ENCODE peak calls at places on chromosomes 11 and 22, in nine cellular contexts. N, L, Y, C, O, V, P, J and Z are unnamed samples.

GRCh38 chr11:121446752-121447156 is 5.4 kb upstream of the SORL1 start:
- DNase-seq in V (no peak), C (no peak), J (no peak), Y (peak), N (no peak), L (no peak), O (peak), P (no peak), Z (no peak)

GRCh38 chr11:5297671-5298070 is 4.1 kb downstream of the OR51B4 start:
- DNase-seq in V (no peak), N (no peak), P (no peak), Y (no peak), C (no peak), L (no peak), J (no peak), O (no peak), Z (no peak)

GRCh38 chr11:10329935-10330334 is 25.1 kb downstream of the ADM start:
- DNase-seq in Y (no peak), V (no peak), J (no peak), O (no peak), C (no peak), L (no peak), N (no peak), P (no peak), Z (no peak)

GRCh38 chr11:100671471-100671870 is 15.6 kb upstream of the ARHGAP42 start:
- DNase-seq in J (no peak), P (no peak), V (no peak), C (no peak), L (no peak), N (no peak), Y (no peak), O (peak), Z (no peak)

GRCh38 chr11:132346558-132347148 is 976.2 kb downstream of the NTM start:
- DNase-seq in O (no peak), V (no peak), C (no peak), L (no peak), P (no peak), J (no peak), N (no peak), Y (no peak), Z (no peak)

GRCh38 chr11:75031224-75031753 is 42.6 kb downstream of the NEU3 start:
- DNase-seq in C (no peak), L (no peak), N (no peak), Y (no peak), O (peak), V (no peak), J (no peak), P (no peak), Z (no peak)

GRCh38 chr11:111582881-111583280 is 19.4 kb upstream of the SIK2 start:
- DNase-seq in Y (no peak), N (no peak), C (no peak), O (no peak), J (no peak), P (no peak), V (no peak), L (no peak), Z (no peak)

GRCh38 chr11:119218141-119218878 is 12.2 kb downstream of the CBL start:
- DNase-seq in P (no peak), J (peak), N (no peak), L (no peak), O (no peak), V (no peak), C (peak), Y (no peak), Z (no peak)

GRCh38 chr11:4748435-4748834 is 21.3 kb downstream of the OR51F1 start:
- DNase-seq in C (no peak), O (no peak), V (no peak), P (no peak), Y (no peak), J (no peak), L (no peak), N (no peak), Z (no peak)

GRCh38 chr22:31313366-31314147 is 21.3 kb upstream of the PIK3IP1 start:
- DNase-seq in V (peak), Y (peak), P (no peak), L (no peak), C (peak), O (peak), N (peak), J (no peak), Z (peak)
- TF ChIP-seq POLR2AphosphoS5 in V (peak), Y (no peak), P (no peak), L (no peak), C (no peak), O (no peak), N (peak), J (no peak), Z (peak)

DNA sequence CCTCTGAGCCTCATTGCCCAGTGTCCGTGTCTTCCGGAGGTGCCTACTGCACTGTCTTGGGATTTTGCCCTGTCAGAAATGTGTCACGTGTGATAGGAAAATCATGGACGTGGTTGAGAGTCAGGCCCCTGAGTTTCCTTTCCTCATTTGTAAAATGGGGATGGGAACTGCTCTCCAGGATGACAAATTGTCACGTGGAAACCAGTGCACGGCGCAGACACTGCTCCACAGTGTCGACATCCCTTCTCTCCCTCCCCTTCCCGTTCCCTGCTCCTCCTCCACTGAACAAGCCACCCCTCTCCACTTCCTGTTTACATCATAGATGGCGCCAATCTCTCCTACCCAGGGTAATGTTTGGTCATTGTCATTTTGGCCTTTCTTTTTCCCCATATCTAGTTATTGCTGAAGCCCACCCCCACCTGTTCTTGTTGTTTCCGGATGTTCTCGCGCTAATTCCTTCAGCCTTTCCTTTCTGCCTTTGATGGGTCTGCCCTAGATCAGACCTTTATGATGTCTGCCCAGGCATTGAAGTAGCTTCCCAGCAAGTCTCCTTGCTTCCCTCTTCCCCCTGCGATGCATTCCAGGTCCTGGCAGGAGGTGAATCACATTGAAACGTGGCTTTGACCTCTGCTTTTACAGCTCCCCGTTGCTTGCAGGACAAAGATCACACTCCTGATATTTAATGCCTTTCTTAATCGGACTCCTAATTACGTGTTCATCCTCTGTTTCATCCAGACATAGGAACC is 91.8 kb downstream of the TBC1D22A start:
- DNase-seq in J (no peak), O (no peak), Y (peak), P (peak), C (no peak), L (no peak), N (peak), V (no peak), Z (no peak)
- TF ChIP-seq POLR2AphosphoS5 in J (no peak), O (no peak), Y (no peak), P (peak), C (no peak), L (no peak), N (no peak), V (peak), Z (no peak)

DNA sequence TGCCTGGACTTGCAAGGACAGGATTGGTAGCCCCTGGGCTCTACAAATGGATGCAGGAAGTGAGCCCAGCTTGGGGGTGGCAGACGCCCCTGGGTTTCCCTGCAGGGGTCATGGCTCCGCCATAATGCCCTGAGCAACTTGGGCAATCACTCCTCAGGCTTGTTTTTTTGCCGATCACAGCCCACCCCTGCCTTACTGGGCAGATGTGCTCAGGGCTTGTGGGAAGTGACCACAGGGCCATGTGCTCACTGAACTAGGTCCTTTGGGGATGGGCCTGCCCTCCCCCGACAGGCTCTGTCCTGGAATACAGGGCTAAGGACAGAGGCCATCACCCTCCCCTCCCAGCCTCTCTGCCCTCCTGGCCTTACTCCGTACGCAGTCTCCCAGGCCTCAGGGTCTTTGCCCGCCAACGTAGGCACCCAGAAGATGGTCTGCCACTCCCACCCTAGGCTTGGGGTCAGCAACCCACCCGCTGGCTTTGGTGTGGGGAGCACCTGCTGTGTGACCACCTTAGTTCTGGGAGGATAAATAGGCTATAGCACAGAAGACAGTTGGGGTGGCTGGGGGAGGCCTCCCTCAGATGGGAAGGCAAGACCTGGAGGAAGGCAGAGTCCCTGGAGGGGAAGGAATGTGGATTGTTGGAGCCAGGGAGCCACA is 3.8 kb downstream of the RPLP2 start:
- DNase-seq in J (no peak), C (no peak), L (no peak), O (no peak), Y (no peak), V (no peak), N (no peak), P (no peak), Z (no peak)
- TF ChIP-seq POLR2AphosphoS5 in J (peak), C (peak), L (peak), O (peak), Y (no peak), V (no peak), N (no peak), P (peak), Z (no peak)

GRCh38 chr11:16280256-16280682 is 76.1 kb downstream of the SOX6 start:
- DNase-seq in L (no peak), V (no peak), J (no peak), O (no peak), N (peak), Y (no peak), C (no peak), P (no peak), Z (peak)
- TF ChIP-seq POLR2AphosphoS5 in L (no peak), V (no peak), J (no peak), O (no peak), N (no peak), Y (no peak), C (no peak), P (no peak), Z (no peak)

DNA sequence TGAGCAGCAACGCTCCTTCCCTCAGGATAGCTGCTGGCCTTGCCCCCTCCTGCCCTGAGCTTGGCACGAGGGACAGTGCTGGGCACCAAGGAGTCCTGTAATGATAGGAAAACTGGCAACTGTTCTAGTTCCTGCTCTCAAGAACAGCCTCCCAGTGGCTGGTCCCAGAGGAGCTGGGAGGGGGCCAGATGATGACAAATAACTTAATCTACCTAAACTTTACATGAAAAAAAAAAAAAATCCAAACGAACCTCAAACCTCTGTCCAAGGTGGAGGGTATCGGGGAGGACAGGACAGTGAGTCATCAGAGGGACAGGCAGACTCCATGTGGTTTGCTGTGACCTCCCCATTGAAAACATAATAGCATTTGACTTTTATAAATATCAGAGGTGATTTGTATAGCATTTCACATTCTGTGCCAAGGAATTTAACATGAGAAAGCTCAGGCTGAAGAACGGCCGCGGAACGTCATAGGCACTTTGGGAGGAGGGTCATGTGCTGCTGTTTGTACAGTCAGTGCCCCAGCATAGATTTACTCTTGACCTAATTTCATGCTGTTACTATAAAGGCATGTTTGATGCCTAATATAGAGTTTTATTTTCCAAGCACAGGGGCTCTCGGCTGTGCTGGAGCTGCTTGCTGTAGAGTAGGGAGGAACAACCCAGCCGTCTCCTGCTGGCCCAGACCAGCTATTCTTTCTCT is 98.2 kb upstream of the NNMT start:
- DNase-seq in J (no peak), C (no peak), N (peak), Y (no peak), L (no peak), O (no peak), P (no peak), V (peak), Z (peak)
- TF ChIP-seq POLR2AphosphoS5 in J (no peak), C (no peak), N (peak), Y (no peak), L (no peak), O (no peak), P (no peak), V (peak), Z (peak)

GRCh38 chr22:20290045-20290392 is 21.9 kb upstream of the RTN4R start:
- DNase-seq in L (no peak), N (no peak), P (no peak), O (no peak), C (no peak), J (no peak), Y (no peak), V (no peak), Z (no peak)
- TF ChIP-seq POLR2AphosphoS5 in L (no peak), N (no peak), P (no peak), O (no peak), C (no peak), J (no peak), Y (no peak), V (no peak), Z (no peak)

GRCh38 chr22:46094676-46095075 is 55.6 kb upstream of the PPARA start:
- DNase-seq in V (no peak), N (no peak), O (no peak), Y (no peak), L (no peak), C (no peak), P (no peak), J (no peak), Z (no peak)

GRCh38 chr22:46097268-46097900 is 52.9 kb upstream of the PPARA start:
- DNase-seq in V (no peak), J (no peak), O (no peak), P (no peak), C (no peak), N (no peak), Y (no peak), L (no peak), Z (no peak)

GRCh38 chr22:46096706-46097230 is 53.6 kb upstream of the PPARA start:
- DNase-seq in N (no peak), V (no peak), P (no peak), J (no peak), Y (no peak), L (no peak), C (no peak), O (no peak), Z (no peak)

GRCh38 chr22:46093796-46094195 is 56.5 kb upstream of the PPARA start:
- DNase-seq in O (no peak), J (no peak), N (no peak), Y (no peak), L (no peak), V (no peak), C (no peak), P (no peak), Z (no peak)

DNA sequence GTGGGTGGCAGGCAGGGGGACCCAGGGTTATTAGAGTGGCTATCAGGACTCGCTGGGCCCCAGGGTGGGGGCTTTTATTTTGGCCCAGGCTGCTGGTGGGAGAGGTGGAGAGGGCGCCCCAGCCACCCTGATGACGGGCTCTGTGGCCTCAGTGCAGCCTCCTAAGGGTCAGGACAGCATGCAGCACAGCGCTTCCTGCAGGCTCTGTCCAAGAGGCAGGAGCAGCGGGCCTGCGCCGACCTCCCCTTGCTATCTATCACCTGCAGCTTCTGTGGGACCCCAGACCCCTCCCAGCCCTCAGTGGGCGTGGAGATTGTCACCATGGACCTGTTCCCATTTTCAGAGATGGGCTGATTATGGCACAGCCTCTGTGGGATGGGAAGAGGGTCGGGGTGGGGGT is 54.3 kb upstream of the PPARA start:
- DNase-seq in L (no peak), J (no peak), O (no peak), N (no peak), P (no peak), Y (no peak), V (no peak), C (no peak), Z (no peak)
- TF ChIP-seq POLR2AphosphoS5 in L (no peak), J (no peak), O (no peak), N (no peak), P (no peak), Y (no peak), V (no peak), C (no peak), Z (no peak)